ENCODE peak calls at places on chromosomes 12 and 14, in eight cellular contexts. Y is ELR; R is stimulated activated CD4-positive, alpha-beta T cell treated with anti-CD3 and anti-CD28 coated beads, Interleukin-4, amount 100 ng/mL, for 24 hours; E is right cardiac atrium; B is myocyte; I is T-helper 22 cell; M is Calu3; C is lung microvascular endothelial cell. L is an unnamed sample.

GRCh38 chr14:102795060-102795925 is 18.0 kb downstream of the TRAF3 start:
- DNase-seq in B (peak; percentile 58), I (no peak), Y (peak; percentile 85), C (peak; percentile 85), M (peak; percentile 62), R (no peak), E (peak; percentile 72), L (peak; percentile 69)

GRCh38 chr12:115102450-115102849 is 418.5 kb upstream of the TBX3 start:
- DNase-seq in I (no peak), Y (no peak), M (no peak), B (no peak), E (no peak), R (no peak), C (no peak), L (no peak)

GRCh38 chr12:115871714-115872113 is 405.8 kb downstream of the MED13L start:
- DNase-seq in C (peak; percentile 7), R (no peak), E (no peak), I (no peak), M (peak; percentile 29), B (peak; percentile 28), Y (peak; percentile 61), L (peak; percentile 73)

GRCh38 chr14:104851896-104852663 is 13.0 kb upstream of the CEP170B start:
- DNase-seq in R (no peak), E (peak; percentile 28), Y (no peak), C (no peak), I (no peak), M (no peak), B (no peak), L (no peak)

GRCh38 chr12:48795550-48796455 is 6.9 kb upstream of the ADCY6 start:
- DNase-seq in E (peak; percentile 77), R (peak; percentile 70), I (no peak), C (peak; percentile 81), B (peak; percentile 79), Y (peak; percentile 83), M (peak; percentile 60), L (peak; percentile 83)

GRCh38 chr12:6323340-6323994 is 13.0 kb downstream of the PLEKHG6 start:
- DNase-seq in M (peak; percentile 58), C (peak; percentile 84), B (peak; percentile 95), I (no peak), Y (peak; percentile 98), E (peak; percentile 79), R (peak; percentile 52), L (peak; percentile 88)

GRCh38 chr12:57087689-57088441 is 1.0 kb upstream of the NAB2 start:
- DNase-seq in E (peak; percentile 96), C (peak; percentile 71), B (peak; percentile 91), M (peak; percentile 83), Y (peak; percentile 95), I (peak; percentile 81), R (peak; percentile 82), L (peak; percentile 90)

GRCh38 chr12:123982269-123982668 is 9.3 kb downstream of the ZNF664 start:
- DNase-seq in Y (no peak), C (no peak), R (no peak), B (no peak), I (no peak), M (no peak), E (no peak), L (no peak)

GRCh38 chr12:20398720-20399119 is 30.4 kb downstream of the PDE3A start:
- DNase-seq in C (no peak), Y (no peak), B (no peak), R (no peak), M (no peak), I (no peak), E (no peak), L (no peak)

GRCh38 chr14:90483117-90483516 is 86.3 kb downstream of the CALM1 start:
- DNase-seq in Y (no peak), E (no peak), B (no peak), M (no peak), C (no peak), I (no peak), R (no peak), L (no peak)

GRCh38 chr12:113145720-113146551 is 3.6 kb upstream of the CFAP73 start:
- DNase-seq in B (no peak), Y (no peak), C (no peak), I (no peak), E (no peak), R (no peak), M (no peak), L (no peak)

L was measured in OCI-M1.